ENCODE peak calls at places on chromosomes 11 and 22, in six cellular contexts. One of them, this sample, is unnamed. For H3K4me1 and H3K9me3, the result is how much of the 10 kb centered on the place peaks cover.

GRCh38 chr22:42368379-42369249 is 63.6 kb downstream of the NFAM1 start:
- DNase-seq in breast epithelium: no peak
- DNase-seq in tibial nerve: no peak
- DNase-seq in GM23248: peak
- DNase-seq in heart left ventricle: no peak
- DNase-seq in CD4-positive, CD25-positive, alpha-beta regulatory T cell: peak
- DNase-seq in this sample: peak

GRCh38 chr11:16911186-16911585 is 103.0 kb downstream of the PLEKHA7 start:
- DNase-seq in breast epithelium: no peak
- DNase-seq in tibial nerve: no peak
- DNase-seq in GM23248: no peak
- DNase-seq in heart left ventricle: no peak
- DNase-seq in CD4-positive, CD25-positive, alpha-beta regulatory T cell: no peak
- DNase-seq in this sample: no peak

GRCh38 chr22:17350292-17350691 is 19.0 kb upstream of the CECR2 start:
- DNase-seq in breast epithelium: no peak
- DNase-seq in tibial nerve: no peak
- DNase-seq in GM23248: no peak
- DNase-seq in heart left ventricle: no peak
- DNase-seq in CD4-positive, CD25-positive, alpha-beta regulatory T cell: no peak
- DNase-seq in this sample: no peak

GRCh38 chr22:22571862-22572261 is 12.8 kb upstream of the PRAME start:
- DNase-seq in breast epithelium: no peak
- DNase-seq in tibial nerve: no peak
- DNase-seq in GM23248: no peak
- DNase-seq in heart left ventricle: no peak
- DNase-seq in CD4-positive, CD25-positive, alpha-beta regulatory T cell: no peak
- DNase-seq in this sample: no peak

GRCh38 chr11:133753150-133753549 is 92.2 kb downstream of the SPATA19 start:
- DNase-seq in breast epithelium: no peak
- DNase-seq in tibial nerve: no peak
- DNase-seq in GM23248: no peak
- DNase-seq in heart left ventricle: no peak
- DNase-seq in CD4-positive, CD25-positive, alpha-beta regulatory T cell: no peak
- DNase-seq in this sample: no peak

GRCh38 chr11:72293910-72294533 is 50.0 kb upstream of the PHOX2A start:
- DNase-seq in breast epithelium: no peak
- DNase-seq in tibial nerve: no peak
- DNase-seq in GM23248: no peak
- DNase-seq in heart left ventricle: no peak
- DNase-seq in CD4-positive, CD25-positive, alpha-beta regulatory T cell: no peak
- DNase-seq in this sample: no peak

GRCh38 chr11:95296621-95297025 is 65.6 kb upstream of the SESN3 start:
- DNase-seq in breast epithelium: no peak
- DNase-seq in tibial nerve: no peak
- DNase-seq in GM23248: peak
- DNase-seq in heart left ventricle: no peak
- DNase-seq in CD4-positive, CD25-positive, alpha-beta regulatory T cell: no peak
- DNase-seq in this sample: no peak

GRCh38 chr11:8067929-8068575 is 13.0 kb upstream of the TUB start:
- DNase-seq in breast epithelium: no peak
- DNase-seq in tibial nerve: no peak
- DNase-seq in GM23248: no peak
- DNase-seq in heart left ventricle: no peak
- DNase-seq in CD4-positive, CD25-positive, alpha-beta regulatory T cell: no peak
- DNase-seq in this sample: no peak

GRCh38 chr11:32015435-32015834 is 75.4 kb upstream of the RCN1 start:
- DNase-seq in breast epithelium: no peak
- DNase-seq in tibial nerve: no peak
- DNase-seq in GM23248: no peak
- DNase-seq in heart left ventricle: no peak
- DNase-seq in CD4-positive, CD25-positive, alpha-beta regulatory T cell: no peak
- DNase-seq in this sample: no peak

GRCh38 chr11:123194308-123195181 is 503 bp downstream of the CLMP start:
- DNase-seq in breast epithelium: no peak
- DNase-seq in tibial nerve: no peak
- DNase-seq in GM23248: peak
- DNase-seq in heart left ventricle: no peak
- DNase-seq in CD4-positive, CD25-positive, alpha-beta regulatory T cell: no peak
- DNase-seq in this sample: no peak

GRCh38 chr11:69540118-69541000 is 58.9 kb downstream of the LINC01488 start:
- DNase-seq in breast epithelium: peak
- DNase-seq in tibial nerve: no peak
- DNase-seq in GM23248: no peak
- DNase-seq in heart left ventricle: peak
- DNase-seq in CD4-positive, CD25-positive, alpha-beta regulatory T cell: no peak
- DNase-seq in this sample: no peak

GRCh38 chr22:41320416-41321240 is 19.3 kb downstream of the ZC3H7B start:
- DNase-seq in breast epithelium: no peak
- DNase-seq in tibial nerve: no peak
- DNase-seq in GM23248: no peak
- DNase-seq in heart left ventricle: no peak
- DNase-seq in CD4-positive, CD25-positive, alpha-beta regulatory T cell: no peak
- DNase-seq in this sample: no peak
- H3K4me1 ChIP-seq in breast epithelium: under half
- H3K4me1 ChIP-seq in tibial nerve: under half
- H3K4me1 ChIP-seq in GM23248: under half
- H3K4me1 ChIP-seq in heart left ventricle: under half
- H3K4me1 ChIP-seq in CD4-positive, CD25-positive, alpha-beta regulatory T cell: under half
- H3K4me1 ChIP-seq in this sample: under half

DNA sequence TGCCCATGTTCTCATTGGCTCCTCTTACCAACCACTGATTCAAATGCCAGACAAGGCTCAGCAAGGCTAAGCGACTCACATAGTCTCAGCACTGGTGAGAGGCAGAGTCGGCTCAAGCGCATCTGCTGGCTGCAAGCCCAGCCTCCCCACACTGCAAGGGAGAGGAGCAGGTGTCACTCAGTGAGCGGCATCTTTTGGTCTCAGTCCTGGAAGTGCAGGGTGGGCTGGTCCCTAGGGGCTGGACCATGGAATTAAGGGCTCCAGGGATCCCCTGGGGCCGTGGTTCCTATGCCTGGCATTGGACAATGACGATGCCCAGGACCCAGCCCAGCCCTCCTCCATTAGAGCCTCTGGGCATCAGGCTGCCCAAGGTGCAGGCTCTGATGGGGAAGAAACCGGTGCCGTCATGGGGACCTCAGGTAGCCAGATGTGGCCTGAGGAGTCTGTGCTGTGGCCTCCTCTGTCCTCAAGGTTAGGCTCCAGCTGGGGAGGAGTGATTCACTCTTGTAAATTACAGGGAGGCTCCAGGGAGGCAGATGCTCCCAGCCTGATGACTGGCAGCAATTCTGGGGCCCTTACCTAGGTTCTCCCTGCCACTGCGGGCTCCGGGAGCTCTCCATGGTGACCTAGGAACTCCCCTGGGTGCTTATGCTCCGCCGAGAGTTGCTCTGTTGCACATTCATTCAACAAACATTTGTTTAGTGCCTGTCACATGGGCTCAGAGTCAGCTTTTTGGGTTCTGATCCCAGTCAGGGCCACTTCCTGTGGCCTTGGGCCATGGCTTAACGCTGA is 28.0 kb downstream of the FADS2 start:
- DNase-seq in breast epithelium: no peak
- DNase-seq in tibial nerve: no peak
- DNase-seq in GM23248: no peak
- DNase-seq in heart left ventricle: peak
- DNase-seq in CD4-positive, CD25-positive, alpha-beta regulatory T cell: no peak
- DNase-seq in this sample: no peak
- H3K9me3 ChIP-seq in breast epithelium: under half
- H3K9me3 ChIP-seq in tibial nerve: under half
- H3K9me3 ChIP-seq in GM23248: under half
- H3K9me3 ChIP-seq in heart left ventricle: under half
- H3K9me3 ChIP-seq in CD4-positive, CD25-positive, alpha-beta regulatory T cell: under half
- H3K9me3 ChIP-seq in this sample: under half

GRCh38 chr22:28910575-28911278 is 27.4 kb downstream of the ZNRF3 start:
- DNase-seq in breast epithelium: no peak
- DNase-seq in tibial nerve: no peak
- DNase-seq in GM23248: no peak
- DNase-seq in heart left ventricle: no peak
- DNase-seq in CD4-positive, CD25-positive, alpha-beta regulatory T cell: no peak
- DNase-seq in this sample: no peak

GRCh38 chr22:28915969-28916368 is 32.6 kb downstream of the ZNRF3 start:
- DNase-seq in breast epithelium: no peak
- DNase-seq in tibial nerve: no peak
- DNase-seq in GM23248: no peak
- DNase-seq in heart left ventricle: no peak
- DNase-seq in CD4-positive, CD25-positive, alpha-beta regulatory T cell: no peak
- DNase-seq in this sample: no peak

GRCh38 chr22:28909375-28909774 is 26.0 kb downstream of the ZNRF3 start:
- DNase-seq in breast epithelium: no peak
- DNase-seq in tibial nerve: no peak
- DNase-seq in GM23248: no peak
- DNase-seq in heart left ventricle: no peak
- DNase-seq in CD4-positive, CD25-positive, alpha-beta regulatory T cell: no peak
- DNase-seq in this sample: no peak

GRCh38 chr22:28911279-28911640 is 27.9 kb downstream of the ZNRF3 start:
- DNase-seq in breast epithelium: no peak
- DNase-seq in tibial nerve: no peak
- DNase-seq in GM23248: no peak
- DNase-seq in heart left ventricle: no peak
- DNase-seq in CD4-positive, CD25-positive, alpha-beta regulatory T cell: no peak
- DNase-seq in this sample: no peak

GRCh38 chr22:28911777-28912669 is 28.7 kb downstream of the ZNRF3 start:
- DNase-seq in breast epithelium: no peak
- DNase-seq in tibial nerve: no peak
- DNase-seq in GM23248: peak
- DNase-seq in heart left ventricle: no peak
- DNase-seq in CD4-positive, CD25-positive, alpha-beta regulatory T cell: no peak
- DNase-seq in this sample: no peak
- H3K4me1 ChIP-seq in breast epithelium: under half
- H3K4me1 ChIP-seq in tibial nerve: half or more
- H3K4me1 ChIP-seq in GM23248: under half
- H3K4me1 ChIP-seq in heart left ventricle: under half
- H3K4me1 ChIP-seq in CD4-positive, CD25-positive, alpha-beta regulatory T cell: under half
- H3K4me1 ChIP-seq in this sample: under half

GRCh38 chr22:30968924-30969531 is at the start of gene TUG1:
- DNase-seq in breast epithelium: peak
- DNase-seq in tibial nerve: peak
- DNase-seq in GM23248: peak
- DNase-seq in heart left ventricle: peak
- DNase-seq in CD4-positive, CD25-positive, alpha-beta regulatory T cell: peak
- DNase-seq in this sample: peak

GRCh38 chr22:30969532-30970355 is 679 bp downstream of the TUG1 start:
- DNase-seq in breast epithelium: no peak
- DNase-seq in tibial nerve: no peak
- DNase-seq in GM23248: peak
- DNase-seq in heart left ventricle: no peak
- DNase-seq in CD4-positive, CD25-positive, alpha-beta regulatory T cell: peak
- DNase-seq in this sample: peak

GRCh38 chr22:30968015-30968923 is at the start of gene MORC2:
- DNase-seq in breast epithelium: no peak
- DNase-seq in tibial nerve: no peak
- DNase-seq in GM23248: no peak
- DNase-seq in heart left ventricle: peak
- DNase-seq in CD4-positive, CD25-positive, alpha-beta regulatory T cell: no peak
- DNase-seq in this sample: no peak

GRCh38 chr22:30964858-30965257 is 3.7 kb downstream of the MORC2 start:
- DNase-seq in breast epithelium: no peak
- DNase-seq in tibial nerve: no peak
- DNase-seq in GM23248: no peak
- DNase-seq in heart left ventricle: no peak
- DNase-seq in CD4-positive, CD25-positive, alpha-beta regulatory T cell: no peak
- DNase-seq in this sample: no peak

GRCh38 chr22:30970356-30970746 is 1.3 kb downstream of the TUG1 start:
- DNase-seq in breast epithelium: no peak
- DNase-seq in tibial nerve: no peak
- DNase-seq in GM23248: peak
- DNase-seq in heart left ventricle: no peak
- DNase-seq in CD4-positive, CD25-positive, alpha-beta regulatory T cell: no peak
- DNase-seq in this sample: no peak
- H3K9me3 ChIP-seq in breast epithelium: under half
- H3K9me3 ChIP-seq in tibial nerve: under half
- H3K9me3 ChIP-seq in GM23248: under half
- H3K9me3 ChIP-seq in heart left ventricle: half or more
- H3K9me3 ChIP-seq in CD4-positive, CD25-positive, alpha-beta regulatory T cell: half or more
- H3K9me3 ChIP-seq in this sample: under half

GRCh38 chr22:39616781-39617180 is 46.2 kb downstream of the CACNA1I start:
- DNase-seq in breast epithelium: no peak
- DNase-seq in tibial nerve: no peak
- DNase-seq in GM23248: no peak
- DNase-seq in heart left ventricle: peak
- DNase-seq in CD4-positive, CD25-positive, alpha-beta regulatory T cell: no peak
- DNase-seq in this sample: no peak
- H3K4me1 ChIP-seq in breast epithelium: under half
- H3K4me1 ChIP-seq in tibial nerve: under half
- H3K4me1 ChIP-seq in GM23248: under half
- H3K4me1 ChIP-seq in heart left ventricle: under half
- H3K4me1 ChIP-seq in CD4-positive, CD25-positive, alpha-beta regulatory T cell: under half
- H3K4me1 ChIP-seq in this sample: under half

GRCh38 chr11:55648027-55648426 is at the start of gene OR4S2:
- DNase-seq in breast epithelium: no peak
- DNase-seq in tibial nerve: no peak
- DNase-seq in GM23248: no peak
- DNase-seq in heart left ventricle: no peak
- DNase-seq in CD4-positive, CD25-positive, alpha-beta regulatory T cell: no peak
- DNase-seq in this sample: no peak
- H3K9me3 ChIP-seq in breast epithelium: under half
- H3K9me3 ChIP-seq in tibial nerve: under half
- H3K9me3 ChIP-seq in GM23248: under half
- H3K9me3 ChIP-seq in heart left ventricle: under half
- H3K9me3 ChIP-seq in CD4-positive, CD25-positive, alpha-beta regulatory T cell: under half
- H3K9me3 ChIP-seq in this sample: under half

DNA sequence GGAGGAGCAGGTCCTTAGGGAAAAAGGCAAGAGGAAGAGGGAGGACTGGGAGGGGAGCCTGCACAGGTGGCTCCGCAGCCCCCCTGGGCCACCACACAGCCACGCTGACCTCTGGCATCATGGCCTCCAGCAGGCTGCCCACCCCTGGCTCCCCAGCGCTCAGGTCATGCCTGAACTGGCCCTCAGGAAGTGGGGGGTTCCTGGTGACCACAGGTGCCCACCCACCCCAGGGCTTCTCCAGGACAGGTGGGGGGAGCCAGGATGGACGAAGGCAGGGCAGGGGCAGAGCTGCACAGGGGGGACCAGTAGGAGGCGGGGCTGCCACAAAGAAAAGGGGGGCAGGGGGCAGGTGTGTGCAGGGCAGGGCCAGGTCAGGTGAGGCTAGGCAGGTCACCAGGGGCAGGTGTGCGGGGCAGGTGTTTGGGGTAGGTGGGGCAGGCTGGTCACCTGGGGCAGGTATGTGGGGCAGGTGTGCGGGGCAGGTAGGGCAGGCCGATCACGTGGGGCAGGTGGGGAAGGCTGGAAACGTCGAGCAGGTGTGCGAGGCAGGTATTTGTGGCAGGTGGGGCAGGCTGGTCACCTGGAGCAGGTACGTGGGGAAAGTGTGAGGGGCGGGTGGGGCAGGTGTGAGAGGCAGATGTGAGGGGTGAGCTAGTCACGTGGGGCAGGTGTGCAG is 997 bp downstream of the DEAF1 start:
- DNase-seq in breast epithelium: no peak
- DNase-seq in tibial nerve: no peak
- DNase-seq in GM23248: no peak
- DNase-seq in heart left ventricle: peak
- DNase-seq in CD4-positive, CD25-positive, alpha-beta regulatory T cell: no peak
- DNase-seq in this sample: no peak
- H3K4me1 ChIP-seq in breast epithelium: under half
- H3K4me1 ChIP-seq in tibial nerve: under half
- H3K4me1 ChIP-seq in GM23248: under half
- H3K4me1 ChIP-seq in heart left ventricle: under half
- H3K4me1 ChIP-seq in CD4-positive, CD25-positive, alpha-beta regulatory T cell: under half
- H3K4me1 ChIP-seq in this sample: under half

GRCh38 chr11:58837707-58838388 is 6.7 kb downstream of the GLYATL2 start:
- DNase-seq in breast epithelium: no peak
- DNase-seq in tibial nerve: no peak
- DNase-seq in GM23248: no peak
- DNase-seq in heart left ventricle: no peak
- DNase-seq in CD4-positive, CD25-positive, alpha-beta regulatory T cell: no peak
- DNase-seq in this sample: no peak
- H3K9me3 ChIP-seq in breast epithelium: under half
- H3K9me3 ChIP-seq in tibial nerve: under half
- H3K9me3 ChIP-seq in GM23248: under half
- H3K9me3 ChIP-seq in heart left ventricle: under half
- H3K9me3 ChIP-seq in CD4-positive, CD25-positive, alpha-beta regulatory T cell: under half
- H3K9me3 ChIP-seq in this sample: under half

This sample was measured in DND-41.